ENCODE peak calls at places on chromosomes 6 and 20, in eight cellular contexts. N, O, X, Z, M, F, Y and V are unnamed samples.

GRCh38 chr6:66638099-66638498 is 931.1 kb upstream of the EYS start:
- DNase-seq in O (no peak), M (no peak), F (no peak), X (no peak), Y (no peak), Z (no peak), N (no peak), V (no peak)

GRCh38 chr6:39029156-39030011 is 19.2 kb upstream of the GLP1R start:
- DNase-seq in F (no peak), Z (no peak), N (no peak), Y (peak; percentile 39), X (peak; percentile 24), O (no peak), M (no peak), V (no peak)

GRCh38 chr20:41204304-41205265 is 67.2 kb downstream of the PLCG1 start:
- DNase-seq in Y (no peak), Z (no peak), N (no peak), M (no peak), X (no peak), F (no peak), O (no peak), V (no peak)

GRCh38 chr20:3655032-3655405 is 8.2 kb downstream of the GFRA4 start:
- DNase-seq in M (no peak), Z (no peak), X (no peak), N (no peak), F (no peak), O (no peak), Y (no peak), V (no peak)

GRCh38 chr6:12233693-12234551 is 56.2 kb upstream of the EDN1 start:
- DNase-seq in Y (no peak), Z (peak; percentile 60), M (peak; percentile 78), N (peak; percentile 67), O (peak; percentile 68), X (peak; percentile 12), F (no peak), V (peak; percentile 58)

GRCh38 chr20:21521596-21522478 is 8.0 kb upstream of the NKX2-2 start:
- DNase-seq in O (no peak), M (no peak), X (no peak), F (no peak), Z (no peak), Y (no peak), N (no peak), V (no peak)

GRCh38 chr6:30612213-30612612 is 4.8 kb downstream of the PPP1R10 start:
- DNase-seq in N (no peak), X (no peak), Y (no peak), O (peak; percentile 60), M (no peak), F (no peak), Z (no peak), V (no peak)

GRCh38 chr6:131317516-131317915 is 182.2 kb downstream of the AKAP7 start:
- DNase-seq in O (peak; percentile 11), N (no peak), F (no peak), Z (no peak), X (no peak), Y (no peak), M (no peak), V (no peak)

GRCh38 chr6:34546551-34547321 is 9.4 kb downstream of the SPDEF start:
- DNase-seq in F (no peak), N (no peak), M (no peak), O (peak; percentile 14), Z (peak; percentile 81), Y (no peak), X (no peak), V (no peak)

GRCh38 chr6:40482532-40482931 is 104.6 kb downstream of the LRFN2 start:
- DNase-seq in Z (no peak), Y (no peak), F (no peak), X (no peak), O (no peak), M (no peak), N (no peak), V (no peak)

GRCh38 chr20:40781979-40782378 is 92.9 kb upstream of the MAFB start:
- DNase-seq in M (no peak), X (no peak), N (no peak), Y (no peak), F (no peak), Z (no peak), O (no peak), V (no peak)

GRCh38 chr6:129701721-129702455 is 8.1 kb downstream of the ARHGAP18 start:
- DNase-seq in N (no peak), Z (no peak), O (peak; percentile 96), M (no peak), F (no peak), X (no peak), Y (no peak), V (no peak)

GRCh38 chr6:18226451-18226850 is 37.9 kb downstream of the DEK start:
- DNase-seq in Y (no peak), Z (no peak), O (peak; percentile 89), F (no peak), M (no peak), X (no peak), N (peak; percentile 37), V (no peak)

GRCh38 chr6:7172605-7173185 is 64.9 kb downstream of the RREB1 start:
- DNase-seq in F (no peak), N (peak; percentile 40), M (no peak), O (peak; percentile 70), Z (no peak), Y (no peak), X (no peak), V (no peak)

GRCh38 chr6:46090115-46091079 is 39.4 kb upstream of the ENPP4 start:
- DNase-seq in F (peak; percentile 27), O (peak; percentile 30), X (peak; percentile 40), M (peak; percentile 11), Z (peak; percentile 62), N (peak; percentile 26), Y (peak; percentile 20), V (peak; percentile 18)

GRCh38 chr6:148291876-148292275 is 50.8 kb upstream of the SASH1 start:
- DNase-seq in X (no peak), O (no peak), Y (no peak), M (no peak), N (no peak), F (no peak), Z (no peak), V (no peak)

GRCh38 chr6:56922645-56923044 is 32.3 kb upstream of the BEND6 start:
- DNase-seq in Z (no peak), F (no peak), Y (no peak), O (no peak), X (no peak), M (no peak), N (no peak), V (no peak)

GRCh38 chr6:19812512-19813119 is 24.6 kb upstream of the ID4 start:
- DNase-seq in N (no peak), Y (no peak), F (no peak), Z (no peak), O (peak; percentile 53), M (peak; percentile 22), X (no peak), V (no peak)

GRCh38 chr6:74041420-74041819 is 345.4 kb downstream of the CD109 start:
- DNase-seq in M (no peak), X (no peak), N (no peak), F (no peak), O (no peak), Y (no peak), Z (no peak), V (no peak)

GRCh38 chr6:1724616-1725015 is 114.9 kb downstream of the FOXC1 start:
- DNase-seq in Y (no peak), N (no peak), O (no peak), M (peak; percentile 35), F (no peak), Z (peak; percentile 70), X (no peak), V (no peak)

GRCh38 chr6:15061908-15062307 is 184.0 kb upstream of the JARID2 start:
- DNase-seq in O (no peak), F (no peak), M (no peak), Y (no peak), N (no peak), Z (no peak), X (no peak), V (no peak)

GRCh38 chr20:32562495-32562911 is 22.6 kb downstream of the NOL4L start:
- DNase-seq in Z (no peak), F (no peak), N (no peak), M (no peak), X (no peak), Y (no peak), O (no peak), V (no peak)

GRCh38 chr6:15080895-15081294 is 165.0 kb upstream of the JARID2 start:
- DNase-seq in N (no peak), Z (no peak), O (no peak), M (no peak), Y (no peak), X (no peak), F (no peak), V (no peak)

GRCh38 chr6:106490974-106491373 is 130.5 kb downstream of the CRYBG1 start:
- DNase-seq in X (no peak), Y (no peak), Z (no peak), O (no peak), M (no peak), F (no peak), N (no peak), V (no peak)

GRCh38 chr6:63652980-63653379 is 17.4 kb downstream of the PHF3 start:
- DNase-seq in Z (no peak), M (no peak), X (no peak), F (no peak), Y (no peak), O (no peak), N (no peak), V (no peak)

GRCh38 chr20:25227317-25227831 is 20.5 kb upstream of the PYGB start:
- DNase-seq in X (no peak), O (peak; percentile 47), Z (no peak), N (peak; percentile 69), F (no peak), M (peak; percentile 81), Y (no peak), V (no peak)

GRCh38 chr6:170049641-170050491 is 241.0 kb downstream of the DLL1 start:
- DNase-seq in N (peak; percentile 68), F (peak; percentile 20), M (no peak), Z (peak; percentile 85), Y (no peak), O (peak; percentile 99), X (no peak), V (no peak)

GRCh38 chr6:56938634-56939294 is 16.1 kb upstream of the BEND6 start:
- DNase-seq in X (no peak), O (peak; percentile 99), N (peak; percentile 96), Z (no peak), Y (no peak), F (no peak), M (no peak), V (no peak)